ENCODE peak calls at places on chromosome 7, in seven cellular contexts. J is lower lobe of right lung, V is IMR-90, M is left lung, O is psoas muscle, B is cardiac muscle cell, P is sigmoid colon. K is an unnamed sample. For H3K4me1, the result is how much of the 10 kb centered on the place peaks cover.

GRCh38 chr7:4699897-4700296 is 17.8 kb downstream of the FOXK1 start:
- DNase-seq in J (no peak), O (no peak), V (no peak), B (no peak), M (peak), P (no peak), K (peak)

GRCh38 chr7:46534593-46535271 is 613.7 kb upstream of the IGFBP3 start:
- DNase-seq in V (peak), O (no peak), M (no peak), B (peak), J (no peak), P (no peak), K (no peak)

GRCh38 chr7:66183700-66184099 is 21.4 kb upstream of the TPST1 start:
- DNase-seq in M (no peak), J (no peak), B (no peak), V (peak), P (no peak), O (no peak), K (no peak)

GRCh38 chr7:5549096-5549896 is 125.7 kb upstream of the TNRC18 start:
- DNase-seq in M (no peak), B (no peak), V (peak), J (peak), P (no peak), O (peak), K (no peak)

GRCh38 chr7:123580406-123581161 is 21.0 kb upstream of the ASB15 start:
- DNase-seq in B (peak), J (no peak), M (no peak), V (peak), O (no peak), P (no peak), K (no peak)

GRCh38 chr7:24882989-24883631 is 96.9 kb downstream of the OSBPL3 start:
- DNase-seq in B (no peak), O (peak), J (no peak), V (peak), M (no peak), P (peak), K (no peak)

GRCh38 chr7:157977306-157977705 is 610.3 kb downstream of the PTPRN2 start:
- DNase-seq in O (no peak), P (no peak), B (no peak), V (no peak), J (no peak), M (no peak), K (no peak)

GRCh38 chr7:128827248-128827958 is 2.8 kb upstream of the FLNC start:
- DNase-seq in P (peak), V (peak), M (no peak), B (peak), J (no peak), O (peak), K (no peak)

GRCh38 chr7:101494602-101495329 is 132.1 kb downstream of the COL26A1 start:
- DNase-seq in M (no peak), J (no peak), O (no peak), P (no peak), V (no peak), B (no peak), K (no peak)

GRCh38 chr7:128867842-128868623 is 5.4 kb downstream of the ATP6V1F start:
- DNase-seq in B (peak), V (peak), J (no peak), M (no peak), P (no peak), O (no peak), K (no peak)

GRCh38 chr7:52540041-52540440 is 495.4 kb upstream of the POM121L12 start:
- DNase-seq in J (no peak), M (no peak), B (no peak), V (no peak), P (no peak), O (no peak), K (no peak)

GRCh38 chr7:47193003-47193402 is 388.9 kb downstream of the TNS3 start:
- DNase-seq in B (no peak), P (no peak), V (no peak), O (no peak), M (no peak), J (no peak), K (no peak)

GRCh38 chr7:44965937-44966730 is 12.7 kb downstream of the MYO1G start:
- DNase-seq in P (peak), B (no peak), M (peak), V (no peak), O (no peak), J (no peak), K (no peak)

GRCh38 chr7:108094933-108095710 is 35.0 kb downstream of the LAMB4 start:
- DNase-seq in V (peak), J (no peak), B (no peak), O (no peak), M (no peak), P (peak), K (peak)

GRCh38 chr7:104779888-104780287 is 234.1 kb upstream of the KMT2E start:
- DNase-seq in B (no peak), P (no peak), M (no peak), J (no peak), V (no peak), O (no peak), K (no peak)

GRCh38 chr7:94228223-94228622 is 166.5 kb upstream of the COL1A2 start:
- DNase-seq in J (no peak), O (no peak), B (no peak), V (no peak), P (no peak), M (no peak), K (no peak)

GRCh38 chr7:155289107-155289506 is 8.6 kb upstream of the INSIG1 start:
- DNase-seq in B (no peak), M (no peak), V (no peak), J (no peak), P (no peak), O (no peak), K (no peak)
- H3K4me1 ChIP-seq in B (under half), M (under half), V (under half), J (under half), P (under half), O (under half), K (under half)

GRCh38 chr7:51314726-51315125 is 1.9 kb downstream of the COBL start:
- DNase-seq in V (no peak), B (no peak), J (no peak), O (no peak), M (no peak), P (peak), K (no peak)
- H3K4me3 ChIP-seq in V (no peak), B (no peak), J (peak), O (peak), M (no peak), P (no peak), K (peak)

DNA sequence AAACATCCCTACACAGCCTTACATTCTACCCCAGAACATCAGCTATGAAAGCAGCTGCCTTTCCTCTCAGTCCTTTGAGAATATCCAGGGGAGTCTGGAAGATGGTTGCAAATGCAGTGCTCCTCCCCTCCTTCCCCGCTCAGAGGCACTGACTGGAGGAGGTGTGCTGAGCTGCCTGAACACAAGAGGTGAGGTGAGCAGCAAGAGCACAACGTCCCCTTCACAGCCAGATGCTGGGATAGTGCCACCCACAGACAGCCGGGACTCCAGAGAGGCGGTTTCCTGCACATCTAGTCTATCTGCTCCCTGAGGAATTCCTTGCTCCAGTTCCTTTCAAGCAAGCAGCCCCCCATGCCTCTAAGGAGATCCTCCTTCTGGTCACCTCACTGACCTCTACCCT is 74.2 kb downstream of the EZH2 start:
- DNase-seq in P (no peak), V (no peak), M (no peak), O (no peak), B (no peak), J (no peak), K (no peak)
- TF ChIP-seq CTCF in P (no peak), V (no peak), M (no peak), O (no peak), B (no peak), J (no peak), K (no peak)

DNA sequence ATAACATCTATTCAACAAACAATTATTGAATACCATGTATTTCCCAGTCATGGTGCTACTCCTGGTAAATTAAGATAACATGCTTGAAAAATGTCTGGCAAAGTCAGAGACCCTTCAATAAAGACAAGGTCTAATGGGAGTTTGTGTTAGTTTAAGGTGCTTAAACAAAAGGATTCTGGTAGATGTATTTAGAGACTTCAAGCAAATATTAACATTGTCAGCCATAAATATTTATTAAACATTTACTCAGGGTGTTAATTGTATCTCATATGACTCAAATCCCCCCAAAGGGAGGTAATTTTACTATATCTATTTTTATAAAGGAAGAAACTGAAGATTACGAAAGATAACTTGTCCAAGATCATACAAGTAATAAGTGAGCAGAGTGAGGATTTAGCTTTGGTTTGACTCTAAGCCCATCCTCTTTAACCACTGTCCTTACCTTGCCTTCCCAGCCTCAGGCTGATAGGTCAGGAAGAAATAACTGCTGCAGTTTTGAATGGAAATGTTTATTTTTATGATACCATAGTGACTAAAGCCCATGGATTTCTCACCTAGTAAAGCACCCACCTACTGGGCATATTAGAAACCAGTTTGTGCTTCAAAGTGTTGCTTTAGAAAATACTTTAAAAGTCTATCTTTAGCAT is 215.4 kb downstream of the COBL start:
- DNase-seq in B (no peak), V (no peak), P (no peak), M (no peak), O (no peak), J (no peak), K (no peak)
- H3K4me1 ChIP-seq in B (under half), V (under half), P (under half), M (under half), O (under half), J (under half), K (under half)

DNA sequence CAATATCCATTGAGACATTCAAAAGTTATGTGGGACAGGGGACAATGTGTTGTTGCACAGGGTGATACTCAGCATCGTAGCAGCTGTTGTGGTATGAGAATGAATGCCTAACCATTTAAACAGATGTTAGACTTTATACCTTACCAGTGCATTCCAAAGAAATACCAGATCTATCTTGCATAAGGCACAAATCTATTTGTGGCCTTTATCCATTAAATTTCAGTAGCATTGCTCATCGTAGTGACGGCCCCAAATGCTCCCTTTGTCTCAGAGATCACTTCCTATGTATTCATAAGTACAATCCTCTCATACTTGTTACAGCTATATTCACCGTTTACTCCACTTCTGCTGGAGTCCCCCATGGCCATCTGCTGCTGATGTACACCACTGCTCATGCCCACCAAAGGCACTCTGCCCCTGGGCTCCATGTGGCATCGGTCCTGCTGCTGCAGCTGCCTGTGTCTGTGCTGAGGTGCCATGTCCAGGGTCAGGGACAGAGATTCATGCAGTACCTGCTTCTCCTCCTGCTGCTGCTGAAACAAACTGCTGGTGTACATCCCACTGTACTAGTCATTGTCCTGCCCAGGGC is 96.3 kb downstream of the CPED1 start:
- DNase-seq in M (peak), P (no peak), J (no peak), V (peak), O (peak), B (no peak), K (no peak)
- H3K4me3 ChIP-seq in M (no peak), P (no peak), J (no peak), V (no peak), O (no peak), B (no peak), K (no peak)

GRCh38 chr7:87779806-87780205 is 96.4 kb downstream of the SLC25A40 start:
- DNase-seq in B (no peak), P (no peak), V (no peak), M (no peak), O (no peak), J (no peak), K (no peak)

GRCh38 chr7:87785368-87785995 is 90.7 kb downstream of the SLC25A40 start:
- DNase-seq in O (no peak), P (no peak), M (peak), B (no peak), J (no peak), V (no peak), K (no peak)

DNA sequence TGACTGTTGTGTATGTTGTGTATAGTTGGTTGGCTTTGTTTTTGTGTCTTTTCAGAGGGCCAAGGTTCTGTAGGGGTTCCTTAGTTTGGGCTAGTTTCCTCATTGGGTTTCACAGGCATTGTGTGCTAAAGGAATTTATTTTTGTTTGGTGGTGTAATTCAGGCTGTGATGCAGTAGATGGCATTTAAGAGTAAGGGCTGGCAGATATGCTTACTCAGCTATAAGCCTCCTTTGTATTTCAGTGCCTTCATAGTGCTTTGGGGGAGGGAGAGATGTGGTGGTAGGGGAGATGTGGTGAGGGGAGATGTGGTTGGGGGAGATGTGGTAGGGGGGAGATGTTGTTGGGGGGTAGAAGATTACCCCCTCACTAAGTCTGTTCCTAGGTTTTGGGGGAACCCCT is 91.7 kb downstream of the SLC25A40 start:
- DNase-seq in O (no peak), M (no peak), P (no peak), B (no peak), V (peak), J (no peak), K (no peak)
- TF ChIP-seq CTCF in O (no peak), M (no peak), P (no peak), B (no peak), V (peak), J (no peak), K (no peak)

K was measured in pancreas.